ENCODE peak calls at places on chromosomes 1 and 21, in ten cellular contexts. G, A, D, W, N, J, I, Q, E and M are unnamed samples.

GRCh38 chr1:51729156-51729823 is 112.4 kb downstream of the OSBPL9 start:
- DNase-seq in G (peak; percentile 43), A (peak; percentile 95), D (peak; percentile 95), W (peak; percentile 99), N (peak; percentile 96), J (peak; percentile 90), I (no peak), Q (peak; percentile 95), E (peak; percentile 84), M (peak; percentile 71)

GRCh38 chr1:64891440-64891815 is 74.9 kb downstream of the JAK1 start:
- DNase-seq in G (no peak), A (no peak), D (no peak), W (no peak), N (no peak), J (no peak), I (no peak), Q (no peak), E (no peak), M (no peak)

GRCh38 chr1:9260086-9260766 is 25.7 kb downstream of the H6PD start:
- DNase-seq in G (no peak), A (no peak), D (no peak), W (no peak), N (no peak), J (no peak), I (no peak), Q (no peak), E (no peak), M (no peak)

GRCh38 chr1:97047412-97047793 is 325.8 kb downstream of the PTBP2 start:
- DNase-seq in G (no peak), A (no peak), D (no peak), W (no peak), N (no peak), J (no peak), I (no peak), Q (no peak), E (no peak), M (no peak)

GRCh38 chr1:168833801-168834224 is 104.8 kb upstream of the DPT start:
- DNase-seq in G (no peak), A (no peak), D (no peak), W (no peak), N (no peak), J (no peak), I (no peak), Q (peak; percentile 81), E (no peak), M (no peak)

GRCh38 chr1:29695809-29696208 is 459.5 kb downstream of the PTPRU start:
- DNase-seq in G (no peak), A (no peak), D (no peak), W (no peak), N (no peak), J (no peak), I (no peak), Q (no peak), E (no peak), M (no peak)

GRCh38 chr1:32115496-32115895 is 7.6 kb downstream of the KPNA6 start:
- DNase-seq in G (no peak), A (no peak), D (no peak), W (no peak), N (no peak), J (no peak), I (no peak), Q (no peak), E (no peak), M (no peak)

GRCh38 chr1:20590313-20590777 is 1.4 kb downstream of the CDA start:
- DNase-seq in G (no peak), A (peak; percentile 44), D (no peak), W (no peak), N (no peak), J (no peak), I (no peak), Q (peak; percentile 55), E (peak; percentile 69), M (no peak)

GRCh38 chr1:67827688-67828087 is 5.6 kb downstream of the GNG12 start:
- DNase-seq in G (no peak), A (no peak), D (no peak), W (no peak), N (no peak), J (no peak), I (no peak), Q (no peak), E (no peak), M (no peak)

GRCh38 chr21:38669186-38669585 is 136.5 kb upstream of the ETS2 start:
- DNase-seq in G (no peak), A (peak; percentile 24), D (no peak), W (peak; percentile 22), N (no peak), J (peak; percentile 10), I (no peak), Q (peak; percentile 20), E (no peak), M (no peak)

GRCh38 chr1:228166170-228166936 is 749 bp downstream of the IBA57 start:
- DNase-seq in G (peak; percentile 60), A (peak; percentile 79), D (peak; percentile 74), W (peak; percentile 82), N (peak; percentile 63), J (peak; percentile 74), I (peak; percentile 94), Q (peak; percentile 83), E (peak; percentile 87), M (peak; percentile 66)
- TF ChIP-seq CTCF in G (peak; percentile 14), A (peak; percentile 76), D (no peak), W (peak; percentile 74), N (no peak), J (peak; percentile 43), I (peak; percentile 24), Q (peak; percentile 76), E (peak; percentile 33), M (no peak)

GRCh38 chr1:145705634-145706033 is 1.5 kb downstream of the PDZK1 start:
- DNase-seq in G (no peak), A (no peak), D (no peak), W (no peak), N (no peak), J (no peak), I (no peak), Q (no peak), E (no peak), M (no peak)

GRCh38 chr1:145706282-145706681 is 886 bp downstream of the PDZK1 start:
- DNase-seq in G (no peak), A (no peak), D (no peak), W (no peak), N (no peak), J (peak; percentile 55), I (no peak), Q (no peak), E (no peak), M (no peak)

GRCh38 chr1:145707183-145707867 is at the start of gene PDZK1:
- DNase-seq in G (no peak), A (no peak), D (no peak), W (no peak), N (no peak), J (no peak), I (no peak), Q (peak; percentile 80), E (no peak), M (no peak)

GRCh38 chr1:145710291-145711027 is 3.3 kb upstream of the PDZK1 start:
- DNase-seq in G (no peak), A (no peak), D (no peak), W (no peak), N (no peak), J (no peak), I (no peak), Q (no peak), E (no peak), M (no peak)

GRCh38 chr1:145708063-145708462 is 895 bp upstream of the PDZK1 start:
- DNase-seq in G (no peak), A (no peak), D (no peak), W (peak; percentile 19), N (no peak), J (no peak), I (no peak), Q (peak; percentile 28), E (no peak), M (no peak)
- TF ChIP-seq EP300 in G (no peak), A (no peak), D (no peak), W (no peak), N (no peak), J (no peak), I (no peak), Q (no peak), E (no peak), M (no peak)

GRCh38 chr1:17620448-17620847 is 81.0 kb downstream of the ARHGEF10L start:
- DNase-seq in G (no peak), A (no peak), D (no peak), W (no peak), N (no peak), J (no peak), I (no peak), Q (no peak), E (no peak), M (no peak)

GRCh38 chr1:17617787-17618557 is 78.5 kb downstream of the ARHGEF10L start:
- DNase-seq in G (peak; percentile 40), A (peak; percentile 31), D (no peak), W (no peak), N (no peak), J (no peak), I (peak; percentile 93), Q (no peak), E (peak; percentile 86), M (no peak)

GRCh38 chr1:17616731-17617279 is 77.3 kb downstream of the ARHGEF10L start:
- DNase-seq in G (no peak), A (no peak), D (no peak), W (no peak), N (no peak), J (no peak), I (no peak), Q (no peak), E (no peak), M (no peak)

GRCh38 chr1:17615959-17616358 is 76.5 kb downstream of the ARHGEF10L start:
- DNase-seq in G (no peak), A (no peak), D (no peak), W (no peak), N (no peak), J (no peak), I (no peak), Q (no peak), E (no peak), M (no peak)

DNA sequence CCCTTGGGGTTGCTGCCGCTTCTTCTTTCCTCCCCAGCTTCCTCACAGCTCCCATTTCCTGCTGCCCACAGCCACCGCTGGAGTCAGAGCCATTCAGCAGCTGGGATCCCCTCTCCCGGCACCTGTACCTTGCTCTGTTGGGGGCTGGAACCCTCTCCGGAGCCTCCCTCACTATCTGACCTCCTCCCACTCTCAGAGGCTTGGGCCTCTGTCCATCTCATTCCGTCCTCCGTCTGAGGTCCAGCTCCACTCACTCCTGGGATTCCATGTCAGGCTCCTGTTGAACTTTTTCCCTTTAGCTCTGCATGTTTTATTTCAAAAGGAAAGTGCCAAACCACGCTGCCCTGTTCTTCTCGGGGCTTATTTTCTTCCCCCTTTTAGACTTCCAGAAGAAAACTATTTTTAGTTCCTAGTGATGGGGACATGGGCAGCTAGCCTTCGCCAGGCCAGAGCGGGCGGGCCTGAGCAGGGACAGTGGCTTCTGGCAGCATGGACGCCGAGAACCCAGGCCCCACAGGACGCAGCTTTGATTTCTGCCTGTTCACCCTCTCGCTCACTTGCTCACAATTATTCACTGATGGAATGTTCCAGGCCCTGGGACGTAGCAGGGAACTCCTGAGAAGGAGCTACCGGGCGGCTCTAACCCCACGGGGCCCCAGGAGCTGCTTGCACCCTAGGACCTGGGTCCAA is 79.2 kb downstream of the ARHGEF10L start:
- DNase-seq in G (no peak), A (no peak), D (no peak), W (no peak), N (no peak), J (no peak), I (no peak), Q (no peak), E (no peak), M (no peak)
- H3K4me1 ChIP-seq in G (no peaks in the 10 kb centered on the region), A (no peaks in the 10 kb centered on the region), D (no peaks in the 10 kb centered on the region), W (no peaks in the 10 kb centered on the region), N (peaks cover 41% of the 10 kb centered on the region), J (no peaks in the 10 kb centered on the region), I (peaks cover 61% of the 10 kb centered on the region), Q (no peaks in the 10 kb centered on the region), E (peaks cover 32% of the 10 kb centered on the region), M (no peaks in the 10 kb centered on the region)

GRCh38 chr1:38558476-38559179 is 300.9 kb downstream of the RRAGC start:
- DNase-seq in G (no peak), A (no peak), D (no peak), W (no peak), N (no peak), J (no peak), I (no peak), Q (no peak), E (no peak), M (no peak)
- TF ChIP-seq CTCF in G (no peak), A (no peak), D (no peak), W (no peak), N (no peak), J (no peak), I (no peak), Q (no peak), E (no peak), M (no peak)